ENCODE peak calls at places on chromosomes 7 and 10, in nine cellular contexts. X, K, S, R, Q, W, D, I and U are unnamed samples.

GRCh38 chr10:94489107-94489506 is 56.5 kb upstream of the HELLS start:
- DNase-seq in X (no peak), K (no peak), R (no peak), I (no peak), S (no peak), Q (no peak), W (no peak), D (no peak), U (no peak)

GRCh38 chr10:69630651-69631400 is 779 bp downstream of the FAM241B start:
- DNase-seq in R (no peak), I (no peak), W (no peak), D (no peak), K (no peak), Q (no peak), S (no peak), X (no peak), U (no peak)

GRCh38 chr7:3336042-3336665 is 35.1 kb downstream of the SDK1 start:
- DNase-seq in D (no peak), X (no peak), K (no peak), W (no peak), S (no peak), R (no peak), Q (no peak), I (no peak), U (no peak)

GRCh38 chr7:138460649-138461607 is 869 bp downstream of the TRIM24 start:
- DNase-seq in S (peak; percentile 88), X (peak; percentile 7), W (peak; percentile 47), K (peak; percentile 12), Q (peak; percentile 62), R (no peak), I (peak; percentile 68), D (peak; percentile 80), U (peak; percentile 65)

GRCh38 chr10:62045765-62046521 is 144.4 kb downstream of the ARID5B start:
- DNase-seq in S (no peak), Q (no peak), K (no peak), R (no peak), I (no peak), W (no peak), D (no peak), X (no peak), U (no peak)

GRCh38 chr7:6165075-6165474 is 107.3 kb downstream of the CYTH3 start:
- DNase-seq in D (no peak), I (no peak), Q (no peak), X (no peak), S (no peak), W (no peak), K (no peak), R (no peak), U (no peak)

GRCh38 chr7:102991540-102992214 is 78.9 kb downstream of the LRRC17 start:
- DNase-seq in Q (peak; percentile 28), X (no peak), D (no peak), K (no peak), S (no peak), W (no peak), R (peak; percentile 59), I (no peak), U (peak; percentile 48)

GRCh38 chr7:27745064-27745583 is 5.2 kb downstream of the TAX1BP1 start:
- DNase-seq in R (peak; percentile 46), Q (peak; percentile 46), I (no peak), X (no peak), D (no peak), K (no peak), S (peak; percentile 54), W (no peak), U (peak; percentile 48)

GRCh38 chr10:88841316-88842111 is 10.1 kb downstream of the ANKRD22 start:
- DNase-seq in S (no peak), R (no peak), I (no peak), X (no peak), Q (no peak), K (no peak), W (no peak), D (no peak), U (no peak)

GRCh38 chr10:54368984-54369383 is 432.0 kb downstream of the PCDH15 start:
- DNase-seq in I (no peak), W (no peak), X (no peak), K (no peak), Q (no peak), S (peak; percentile 9), R (no peak), D (no peak), U (peak; percentile 16)

GRCh38 chr7:130242198-130243014 is 24.3 kb upstream of the CPA2 start:
- DNase-seq in K (peak; percentile 11), S (peak; percentile 67), W (peak; percentile 50), Q (peak; percentile 45), R (peak; percentile 49), D (peak; percentile 68), I (peak; percentile 48), X (peak; percentile 27), U (peak; percentile 69)

GRCh38 chr7:156857757-156858156 is 35.2 kb downstream of the LMBR1 start:
- DNase-seq in K (no peak), X (no peak), S (no peak), Q (no peak), W (no peak), I (no peak), D (no peak), R (no peak), U (no peak)

GRCh38 chr7:156652886-156653568 is 12.5 kb downstream of the RNF32 start:
- DNase-seq in Q (no peak), S (no peak), I (no peak), W (no peak), K (no peak), D (no peak), R (no peak), X (no peak), U (no peak)

GRCh38 chr7:4227105-4228010 is 454.7 kb upstream of the FOXK1 start:
- DNase-seq in W (no peak), R (no peak), I (no peak), Q (no peak), D (no peak), K (no peak), S (no peak), X (no peak), U (no peak)

GRCh38 chr10:3729397-3729796 is 55.6 kb downstream of the KLF6 start:
- DNase-seq in W (no peak), S (no peak), I (no peak), X (no peak), Q (no peak), R (no peak), D (no peak), K (no peak), U (no peak)

GRCh38 chr7:26397786-26398435 is 106.2 kb downstream of the SNX10 start:
- DNase-seq in D (peak; percentile 51), I (peak; percentile 40), Q (peak; percentile 54), K (no peak), W (no peak), X (no peak), S (peak; percentile 44), R (no peak), U (peak; percentile 63)

GRCh38 chr10:10208156-10208555 is 809.5 kb upstream of the CELF2 start:
- DNase-seq in Q (no peak), D (no peak), W (no peak), R (no peak), X (no peak), I (no peak), S (no peak), K (no peak), U (no peak)